ENCODE peak calls at places on chromosome 3, in four cellular contexts. E, M, N and G are unnamed samples. For H3K36me3, the result is how much of the 10 kb centered on the place peaks cover.

GRCh38 chr3:156293566-156293965 is 173.2 kb downstream of the KCNAB1 start:
- DNase-seq in E (no peak), M (no peak), N (no peak), G (no peak)

GRCh38 chr3:161559177-161559998 is 62.8 kb downstream of the OTOL1 start:
- DNase-seq in E (peak), M (peak), N (peak), G (peak)

GRCh38 chr3:171620825-171621434 is 160.7 kb upstream of the TNIK start:
- DNase-seq in N (no peak), M (no peak), E (peak), G (no peak)

GRCh38 chr3:187987919-187988318 is 166.0 kb upstream of the LPP start:
- DNase-seq in M (no peak), E (no peak), N (no peak), G (no peak)

GRCh38 chr3:46027021-46027705 is at the start of gene XCR1:
- DNase-seq in M (no peak), N (no peak), E (no peak), G (no peak)

GRCh38 chr3:187989458-187990153 is 164.4 kb upstream of the LPP start:
- DNase-seq in M (no peak), E (no peak), N (no peak), G (no peak)

GRCh38 chr3:57956119-57956832 is 51.9 kb upstream of the FLNB start:
- DNase-seq in N (no peak), E (no peak), M (no peak), G (no peak)

GRCh38 chr3:49554639-49555265 is 475 bp downstream of the BSN start:
- DNase-seq in M (no peak), E (no peak), N (peak), G (no peak)

GRCh38 chr3:90052425-90052950 is 945.1 kb downstream of the EPHA3 start:
- DNase-seq in N (no peak), E (no peak), M (no peak), G (no peak)

GRCh38 chr3:150299221-150299620 is 108.9 kb upstream of the TSC22D2 start:
- DNase-seq in M (no peak), N (no peak), E (no peak), G (no peak)

GRCh38 chr3:53230789-53231188 is 25.0 kb downstream of the TKT start:
- DNase-seq in M (no peak), N (peak), E (no peak), G (no peak)

GRCh38 chr3:112687214-112687613 is 46.3 kb upstream of the CCDC80 start:
- DNase-seq in M (no peak), N (no peak), E (no peak), G (no peak)

GRCh38 chr3:169149349-169149890 is 514.1 kb downstream of the MECOM start:
- DNase-seq in N (peak), M (peak), E (peak), G (peak)

GRCh38 chr3:185131602-185132256 is 21.1 kb downstream of the C3orf70 start:
- DNase-seq in M (peak), E (no peak), N (no peak), G (no peak)

GRCh38 chr3:177294221-177294620 is 96.9 kb upstream of the TBL1XR1 start:
- DNase-seq in E (no peak), N (no peak), M (no peak), G (no peak)

GRCh38 chr3:37945803-37946530 is 44.6 kb upstream of the VILL start:
- DNase-seq in N (no peak), E (peak), M (no peak), G (no peak)

GRCh38 chr3:129824926-129825541 is 68.5 kb downstream of the TMCC1 start:
- DNase-seq in N (peak), E (peak), M (peak), G (peak)

GRCh38 chr3:16311960-16312451 is 47.0 kb downstream of the OXNAD1 start:
- DNase-seq in E (no peak), M (no peak), N (no peak), G (no peak)

GRCh38 chr3:31077826-31078225 is 183.4 kb upstream of the GADL1 start:
- DNase-seq in M (no peak), E (no peak), N (no peak), G (no peak)

GRCh38 chr3:43080726-43081568 is 24.9 kb downstream of the POMGNT2 start:
- DNase-seq in E (no peak), M (no peak), N (no peak), G (no peak)

DNA sequence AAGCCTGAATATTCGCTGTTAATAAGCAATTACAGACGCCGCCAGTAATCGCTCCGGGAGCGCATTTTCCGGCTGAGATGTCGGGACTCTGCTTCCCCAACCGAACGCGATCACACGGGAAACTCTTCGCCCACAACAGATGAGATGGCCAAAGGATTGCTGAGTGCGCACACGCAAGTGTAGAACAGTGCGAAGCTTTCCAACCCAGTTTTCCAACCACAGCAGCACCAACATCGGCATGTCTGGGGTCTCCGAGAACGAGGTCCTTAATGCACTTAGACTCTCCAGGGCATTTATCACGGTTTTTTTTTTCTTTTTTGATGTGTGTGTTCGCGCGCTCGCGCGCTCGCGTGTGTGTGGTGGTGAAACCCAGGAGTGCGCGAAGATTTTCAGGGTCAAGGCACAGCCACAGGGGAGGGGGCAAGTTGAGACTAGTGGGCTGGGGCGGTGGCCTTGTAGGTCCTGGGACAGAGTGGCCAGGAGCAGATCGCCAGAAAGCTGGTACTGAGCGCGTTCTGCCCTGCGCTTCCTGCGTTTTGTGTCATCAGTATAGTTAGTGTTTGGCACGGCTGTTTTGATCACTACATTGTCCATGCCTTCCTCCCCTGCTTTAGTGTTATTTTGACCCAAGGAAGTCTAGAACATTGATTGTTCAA is 1.8 kb upstream of the EOMES start:
- DNase-seq in M (no peak), N (no peak), E (no peak), G (no peak)
- H3K4me3 ChIP-seq in M (no peak), N (no peak), E (no peak), G (no peak)

GRCh38 chr3:126733061-126733430 is 29.0 kb downstream of the CHCHD6 start:
- DNase-seq in E (no peak), M (no peak), N (no peak), G (no peak)
- H3K36me3 ChIP-seq in E (under half), M (under half), N (under half), G (under half)

GRCh38 chr3:41364736-41365135 is 165.4 kb downstream of the CTNNB1 start:
- DNase-seq in E (no peak), M (no peak), N (no peak), G (no peak)

GRCh38 chr3:41363830-41364523 is 164.7 kb downstream of the CTNNB1 start:
- DNase-seq in E (no peak), N (no peak), M (peak), G (no peak)

GRCh38 chr3:41362638-41363559 is 163.6 kb downstream of the CTNNB1 start:
- DNase-seq in E (no peak), M (peak), N (no peak), G (no peak)

GRCh38 chr3:41369838-41370237 is 170.5 kb downstream of the CTNNB1 start:
- DNase-seq in E (no peak), N (no peak), M (no peak), G (no peak)

GRCh38 chr3:41365973-41366372 is 166.7 kb downstream of the CTNNB1 start:
- DNase-seq in M (no peak), E (no peak), N (no peak), G (no peak)
- TF ChIP-seq TCF7L2 in M (no peak), E (no peak), N (no peak), G (no peak)

DNA sequence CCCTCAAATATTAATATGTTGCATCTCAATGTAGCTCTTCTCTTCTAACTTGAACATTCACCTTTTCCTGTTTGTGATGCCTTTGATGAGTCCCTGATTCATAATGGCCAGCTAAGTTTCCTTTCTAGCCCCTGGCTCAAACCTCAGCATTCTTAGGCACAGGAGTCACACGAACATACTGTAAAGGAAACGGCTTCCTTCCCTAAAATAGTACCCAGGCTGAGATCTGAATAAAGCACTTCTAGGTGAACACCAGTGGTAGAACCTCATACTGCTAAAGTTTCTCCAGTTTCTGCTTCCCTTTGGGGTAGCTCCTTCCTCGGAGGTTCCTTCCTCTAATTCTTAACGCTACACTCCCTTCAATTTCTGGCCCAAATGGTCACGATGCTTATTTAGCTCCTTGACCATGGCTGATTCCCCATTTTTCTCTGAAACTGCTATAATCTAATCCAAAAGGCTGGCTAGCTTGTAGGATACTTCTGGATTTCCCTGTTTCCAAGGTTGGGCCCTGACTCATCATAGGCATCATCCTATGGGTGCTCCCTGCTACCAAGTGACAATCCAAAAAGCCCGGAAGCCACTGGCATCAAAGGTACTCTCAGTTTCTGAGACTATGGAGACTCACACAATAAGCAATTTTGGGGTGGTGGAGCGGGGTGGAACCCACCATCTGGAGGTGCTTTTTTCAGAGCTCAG is 2.4 kb downstream of the ANAPC13 start:
- DNase-seq in N (no peak), M (no peak), E (no peak), G (no peak)
- H3K4me3 ChIP-seq in N (peak), M (no peak), E (no peak), G (peak)

DNA sequence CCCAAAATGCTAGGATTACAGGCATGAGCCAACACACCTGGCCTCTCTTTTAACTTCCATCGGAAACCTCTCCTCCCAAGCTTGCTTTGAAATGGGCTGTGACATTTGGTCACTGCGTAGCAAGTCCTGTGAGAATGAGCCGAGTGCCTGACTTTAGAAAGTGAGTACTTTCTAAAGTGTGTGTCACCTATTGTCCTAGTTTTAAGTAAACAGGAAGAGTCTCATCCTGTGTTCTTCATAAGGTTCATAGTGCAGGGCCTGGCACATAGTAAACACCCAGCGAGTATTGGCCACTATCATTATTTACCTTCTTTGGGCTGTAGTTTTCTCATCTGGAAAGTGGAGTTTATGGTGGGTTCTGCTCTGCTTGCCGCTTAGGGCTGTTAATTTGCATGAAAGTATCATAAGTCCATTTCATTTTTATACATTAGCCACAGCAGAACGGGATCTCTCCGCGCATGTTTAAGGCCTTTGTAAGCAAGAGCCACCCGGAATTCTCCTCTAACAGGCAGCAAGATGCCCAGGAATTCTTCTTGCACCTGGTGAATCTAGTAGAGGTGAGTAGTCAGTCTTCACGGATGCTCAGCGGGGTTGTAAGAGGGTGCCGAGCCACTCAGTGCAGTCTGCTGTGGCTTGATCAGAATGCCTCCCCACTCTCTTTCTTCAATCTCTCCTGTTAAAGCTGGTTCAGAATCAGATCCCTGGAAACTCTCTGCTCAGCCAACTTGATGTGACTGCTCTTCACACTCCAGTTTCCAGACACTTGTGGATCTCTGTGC is 87.2 kb downstream of the USP13 start:
- DNase-seq in M (peak), N (no peak), E (no peak), G (no peak)
- H3K36me3 ChIP-seq in M (under half), N (under half), E (under half), G (under half)

GRCh38 chr3:115004201-115005140 is 142.6 kb downstream of the ZBTB20 start:
- DNase-seq in N (no peak), M (no peak), E (no peak), G (no peak)

GRCh38 chr3:115007966-115008365 is 139.1 kb downstream of the ZBTB20 start:
- DNase-seq in N (no peak), M (no peak), E (no peak), G (no peak)
- TF ChIP-seq TCF7L2 in N (no peak), M (no peak), E (no peak), G (no peak)

GRCh38 chr3:152196782-152197181 is 71.9 kb upstream of the MBNL1 start:
- DNase-seq in E (no peak), N (no peak), M (no peak), G (no peak)

GRCh38 chr3:152199069-152199838 is 69.5 kb upstream of the MBNL1 start:
- DNase-seq in E (no peak), M (no peak), N (no peak), G (no peak)

GRCh38 chr3:152197451-152197850 is 71.3 kb upstream of the MBNL1 start:
- DNase-seq in N (no peak), M (no peak), E (no peak), G (no peak)

GRCh38 chr3:152197937-152198336 is 70.8 kb upstream of the MBNL1 start:
- DNase-seq in M (no peak), E (no peak), N (no peak), G (no peak)

DNA sequence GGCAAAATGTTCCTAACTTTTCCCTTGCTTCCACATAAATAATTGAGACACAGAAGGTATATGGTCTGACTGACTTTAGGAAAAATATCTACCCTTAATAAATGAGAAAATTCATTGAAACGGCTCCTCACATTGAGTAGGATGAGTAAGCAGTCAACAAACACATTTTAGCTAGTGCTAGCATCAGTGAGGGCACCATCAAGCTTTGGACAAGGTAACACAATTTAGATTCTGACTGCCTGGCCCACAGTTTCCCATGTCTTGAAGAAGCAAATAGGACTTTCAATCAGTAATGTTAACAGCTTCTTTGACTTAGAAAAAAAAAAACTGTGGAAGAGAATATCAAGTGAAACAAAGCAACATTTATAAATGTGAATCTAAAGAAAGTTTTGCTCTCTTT is 70.1 kb upstream of the MBNL1 start:
- DNase-seq in M (no peak), E (no peak), N (no peak), G (no peak)
- H3K4me3 ChIP-seq in M (no peak), E (no peak), N (no peak), G (no peak)

DNA sequence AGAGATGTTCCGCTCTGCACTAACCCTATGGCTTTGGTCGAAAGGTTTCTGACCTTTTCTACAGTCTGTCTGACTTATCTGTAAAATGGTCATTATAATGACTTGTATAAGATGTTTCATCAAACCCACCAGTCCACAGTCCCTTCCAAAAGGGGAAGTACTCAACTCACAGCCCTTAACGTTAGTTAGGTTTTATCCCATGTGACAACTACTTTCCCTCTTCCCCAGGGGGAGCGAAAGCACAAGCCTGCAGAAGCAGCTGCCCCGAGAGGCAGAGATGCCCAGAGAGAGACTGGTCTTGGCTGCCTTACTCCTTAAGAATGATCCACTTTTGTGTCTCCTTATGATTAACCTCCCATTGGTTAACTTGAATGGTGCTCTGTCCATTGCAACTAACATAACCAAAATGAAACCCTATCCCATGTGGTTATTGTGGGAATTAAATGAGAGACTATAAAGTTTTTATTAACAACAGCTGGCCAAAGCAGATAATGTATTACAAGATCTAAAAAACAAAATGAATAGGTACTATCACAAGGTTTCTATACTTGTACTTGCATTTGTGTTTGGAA is 6.4 kb downstream of the ASTE1 start:
- DNase-seq in N (no peak), E (no peak), M (no peak), G (no peak)
- H3K36me3 ChIP-seq in N (under half), E (under half), M (under half), G (under half)